ENCODE peak calls at places on chromosomes 4 and X, in four cellular contexts. O, M, T and Z are unnamed samples.

GRCh38 chr4:22062676-22063075 is 114.1 kb upstream of the KCNIP4 start:
- DNase-seq in O (no peak), M (no peak), T (no peak), Z (no peak)

GRCh38 chrX:109270580-109271484 is 211.1 kb downstream of the GUCY2F start:
- DNase-seq in O (peak; percentile 1), M (no peak), T (no peak), Z (peak; percentile 0)

GRCh38 chr4:147689062-147689461 is 5.1 kb upstream of the PRMT9 start:
- DNase-seq in O (no peak), M (no peak), T (no peak), Z (no peak)

GRCh38 chrX:13197961-13198761 is 121.7 kb downstream of the ATXN3L start:
- DNase-seq in O (peak; percentile 49), M (no peak), T (no peak), Z (no peak)

GRCh38 chr4:39975488-39976089 is 2.1 kb downstream of the PDS5A start:
- DNase-seq in O (no peak), M (no peak), T (no peak), Z (no peak)

GRCh38 chr4:147944670-147945260 is 212.9 kb downstream of the ARHGAP10 start:
- DNase-seq in O (no peak), M (no peak), T (no peak), Z (no peak)

GRCh38 chr4:85821688-85822087 is 346.7 kb downstream of the ARHGAP24 start:
- DNase-seq in O (no peak), M (no peak), T (no peak), Z (no peak)

GRCh38 chr4:19905006-19905405 is 346.7 kb upstream of the SLIT2 start:
- DNase-seq in O (no peak), M (no peak), T (no peak), Z (no peak)

GRCh38 chr4:184822356-184822755 is 3.4 kb downstream of the ACSL1 start:
- DNase-seq in O (no peak), M (no peak), T (no peak), Z (no peak)

GRCh38 chr4:31539279-31540074 is 819.3 kb downstream of the PCDH7 start:
- DNase-seq in O (no peak), M (no peak), T (no peak), Z (no peak)

GRCh38 chrX:136251042-136251991 is at the start of gene MAP7D3:
- DNase-seq in O (peak; percentile 66), M (peak; percentile 81), T (peak; percentile 76), Z (no peak)

GRCh38 chr4:176964116-176964691 is 171.5 kb upstream of the VEGFC start:
- DNase-seq in O (no peak), M (no peak), T (no peak), Z (no peak)

GRCh38 chr4:83358410-83358809 is 23.8 kb upstream of the HPSE start:
- DNase-seq in O (no peak), M (no peak), T (no peak), Z (no peak)

GRCh38 chr4:139337612-139338011 is 35.3 kb upstream of the NDUFC1 start:
- DNase-seq in O (no peak), M (no peak), T (no peak), Z (no peak)

GRCh38 chr4:106502106-106502699 is 133.6 kb upstream of the GIMD1 start:
- DNase-seq in O (peak; percentile 63), M (no peak), T (no peak), Z (no peak)

GRCh38 chrX:3262906-3263305 is 83.5 kb downstream of the MXRA5 start:
- DNase-seq in O (peak; percentile 9), M (no peak), T (no peak), Z (no peak)

GRCh38 chrX:27439771-27440170 is 23.4 kb downstream of the PPP4R3C start:
- DNase-seq in O (no peak), M (no peak), T (no peak), Z (no peak)

GRCh38 chr4:94480362-94480951 is 28.7 kb downstream of the PDLIM5 start:
- DNase-seq in O (no peak), M (no peak), T (no peak), Z (no peak)

GRCh38 chr4:53221832-53222480 is 143.9 kb downstream of the SCFD2 start:
- DNase-seq in O (no peak), M (no peak), T (no peak), Z (no peak)

GRCh38 chrX:40543661-40544328 is 37.0 kb upstream of the ATP6AP2 start:
- DNase-seq in O (peak; percentile 47), M (no peak), T (no peak), Z (no peak)

GRCh38 chr4:139844459-139845036 is 178.9 kb downstream of the MGST2 start:
- DNase-seq in O (no peak), M (no peak), T (no peak), Z (no peak)

GRCh38 chr4:139530833-139531427 is 25.1 kb downstream of the SETD7 start:
- DNase-seq in O (peak; percentile 63), M (no peak), T (peak; percentile 69), Z (no peak)

GRCh38 chr4:156138781-156139280 is 185.2 kb upstream of the CTSO start:
- DNase-seq in O (no peak), M (no peak), T (no peak), Z (no peak)

GRCh38 chr4:31283689-31284088 is 563.5 kb downstream of the PCDH7 start:
- DNase-seq in O (no peak), M (no peak), T (no peak), Z (no peak)

GRCh38 chr4:87354168-87355102 is 31.8 kb upstream of the HSD17B13 start:
- DNase-seq in O (peak; percentile 57), M (no peak), T (no peak), Z (no peak)

GRCh38 chr4:147736458-147736857 is 4.6 kb downstream of the ARHGAP10 start:
- DNase-seq in O (no peak), M (no peak), T (no peak), Z (no peak)

GRCh38 chrX:12240491-12240890 is 102.2 kb downstream of the FRMPD4 start:
- DNase-seq in O (no peak), M (no peak), T (no peak), Z (no peak)

GRCh38 chrX:118074086-118074485 is 42.5 kb downstream of the KLHL13 start:
- DNase-seq in O (no peak), M (no peak), T (no peak), Z (no peak)

GRCh38 chrX:19852014-19853005 is 35.1 kb downstream of the SH3KBP1 start:
- DNase-seq in O (peak; percentile 8), M (no peak), T (no peak), Z (no peak)

GRCh38 chr4:5381981-5382441 is 326.3 kb downstream of the EVC2 start:
- DNase-seq in O (no peak), M (no peak), T (no peak), Z (no peak)

GRCh38 chr4:88227734-88228133 is 56.6 kb downstream of the PPM1K start:
- DNase-seq in O (no peak), M (no peak), T (no peak), Z (no peak)

GRCh38 chr4:41746440-41747229 is 1.9 kb downstream of the PHOX2B start:
- DNase-seq in O (no peak), M (no peak), T (no peak), Z (no peak)

DNA sequence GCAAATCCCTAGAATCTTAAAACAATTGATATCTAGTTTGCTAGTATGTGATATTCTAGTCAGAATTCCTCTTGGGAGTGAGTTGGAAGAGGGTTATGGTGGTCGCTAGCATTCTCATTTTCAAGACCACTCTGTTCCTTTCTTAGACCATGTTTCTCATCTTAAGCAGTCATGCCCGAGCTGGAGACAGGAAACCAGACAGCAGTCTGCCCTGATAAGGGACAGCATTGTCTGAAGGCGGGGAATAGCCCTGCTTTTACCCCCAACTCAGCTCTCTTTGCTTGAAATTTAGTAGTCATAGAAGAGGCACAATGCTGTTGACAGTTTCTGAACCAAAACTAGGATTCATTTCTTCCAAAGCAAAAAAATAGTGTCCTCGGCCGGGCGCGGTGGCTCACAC is 5.2 kb downstream of the KLF3 start:
- DNase-seq in O (no peak), M (no peak), T (no peak), Z (no peak)
- H3K4me3 ChIP-seq in O (no peak overlapping the region), M (no peak overlapping the region), T (peak overlapping the region; percentile 34), Z (no peak overlapping the region)

GRCh38 chrX:123601437-123601836 is 131.4 kb downstream of the THOC2 start:
- DNase-seq in O (no peak), M (no peak), T (no peak), Z (no peak)
- H3K36me3 ChIP-seq in O (no peaks in the 10 kb centered on the region), M (no peaks in the 10 kb centered on the region), T (peaks cover 5% of the 10 kb centered on the region), Z (no peaks in the 10 kb centered on the region)

GRCh38 chrX:17039826-17040225 is 93.4 kb downstream of the REPS2 start:
- DNase-seq in O (no peak), M (no peak), T (no peak), Z (no peak)
- H3K4me3 ChIP-seq in O (no peak overlapping the region), M (no peak overlapping the region), T (no peak overlapping the region), Z (no peak overlapping the region)

DNA sequence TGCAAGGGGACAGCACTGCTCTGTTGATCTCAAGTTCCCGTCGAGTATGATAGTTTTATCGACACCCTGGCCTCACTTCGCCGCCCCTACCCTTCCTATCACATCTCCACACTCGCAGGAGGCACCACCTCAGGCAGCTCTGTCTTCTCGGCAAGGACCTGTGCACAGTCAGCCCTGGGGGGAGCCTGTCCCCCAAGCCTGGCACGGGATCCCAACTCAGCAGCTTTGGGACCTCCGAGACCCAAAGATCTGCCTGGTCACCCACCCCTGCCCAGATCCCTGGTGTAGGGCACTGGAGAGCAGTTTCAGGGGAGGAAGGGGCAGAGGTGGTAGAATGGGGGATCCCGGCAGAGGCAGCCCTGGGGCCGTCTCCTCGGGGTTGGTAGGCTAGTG is 18.0 kb upstream of the UBA1 start:
- DNase-seq in O (no peak), M (no peak), T (no peak), Z (no peak)
- H3K36me3 ChIP-seq in O (peaks cover 5% of the 10 kb centered on the region), M (no peaks in the 10 kb centered on the region), T (peaks cover 16% of the 10 kb centered on the region), Z (peaks cover 100% of the 10 kb centered on the region)

DNA sequence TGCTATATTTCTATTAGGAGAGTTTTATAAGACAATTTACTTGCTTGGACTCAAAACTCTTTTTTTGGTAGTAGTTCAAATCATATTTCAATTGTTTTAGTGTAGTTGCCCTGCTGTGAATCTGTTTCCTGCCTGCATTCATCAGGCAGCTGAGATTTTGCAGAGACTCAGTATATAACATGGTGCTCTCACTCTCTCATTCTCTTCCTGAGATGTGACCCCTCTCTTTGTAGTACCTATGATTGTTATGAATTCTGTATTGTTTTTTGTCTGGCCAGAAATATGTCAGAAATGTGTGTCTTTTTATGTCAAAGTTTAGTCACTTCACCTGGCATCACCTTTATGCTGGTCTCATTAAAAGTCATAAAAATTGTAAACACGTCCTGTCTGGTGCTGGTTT is 374.0 kb downstream of the RAPGEF2 start:
- DNase-seq in O (no peak), M (no peak), T (no peak), Z (no peak)
- H3K4me3 ChIP-seq in O (no peak overlapping the region), M (no peak overlapping the region), T (no peak overlapping the region), Z (no peak overlapping the region)

GRCh38 chr4:6876440-6876839 is 33.2 kb upstream of the TBC1D14 start:
- DNase-seq in O (no peak), M (no peak), T (no peak), Z (no peak)

GRCh38 chr4:6878451-6879059 is 31.1 kb upstream of the TBC1D14 start:
- DNase-seq in O (no peak), M (no peak), T (no peak), Z (no peak)

GRCh38 chr4:6873792-6874461 is 35.7 kb upstream of the TBC1D14 start:
- DNase-seq in O (peak; percentile 75), M (peak; percentile 73), T (peak; percentile 85), Z (no peak)

GRCh38 chr4:6875431-6875831 is 34.2 kb upstream of the TBC1D14 start:
- DNase-seq in O (peak; percentile 73), M (no peak), T (no peak), Z (no peak)

DNA sequence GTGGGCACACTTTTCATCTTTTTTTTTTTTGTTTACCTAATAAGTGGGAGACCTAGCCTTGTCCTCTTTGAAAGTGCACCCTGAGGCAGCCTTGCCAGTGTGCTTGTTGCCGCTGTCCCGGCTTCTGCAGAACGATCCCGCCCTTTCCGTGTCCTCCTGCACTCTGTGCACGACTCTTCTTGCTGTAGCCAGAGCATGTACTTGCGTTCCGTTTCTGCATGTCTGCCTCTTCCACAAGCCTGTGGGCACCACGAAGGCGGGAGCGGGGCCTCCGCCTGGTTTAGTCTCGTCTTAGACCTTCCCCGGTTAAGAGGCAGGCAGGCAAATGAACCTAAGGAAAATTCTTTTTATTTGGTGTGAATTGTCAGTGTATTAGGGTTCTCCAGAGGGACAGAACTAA is 32.6 kb upstream of the TBC1D14 start:
- DNase-seq in O (no peak), M (no peak), T (no peak), Z (no peak)
- H3K36me3 ChIP-seq in O (peaks cover 11% of the 10 kb centered on the region), M (peaks cover 7% of the 10 kb centered on the region), T (peaks cover 50% of the 10 kb centered on the region), Z (peaks cover 42% of the 10 kb centered on the region)